ENCODE peak calls at places on chromosomes 1 and 21, in ten cellular contexts. U is Peyer's patch, Z is lower leg skin, B is heart left ventricle, J is uterus, S is H54, N is breast epithelium, V is GM12892, K is A549, W is transverse colon. Q is an unnamed sample.

GRCh38 chr21:38048241-38048640 is 132.0 kb upstream of the KCNJ6 start:
- DNase-seq in N (no peak), K (no peak), V (no peak), S (no peak), J (no peak), B (no peak), Z (no peak), U (no peak), W (no peak), Q (no peak)

GRCh38 chr1:57131701-57132394 is 166.0 kb upstream of the C8B start:
- DNase-seq in N (no peak), K (no peak), V (no peak), W (no peak), U (no peak), Z (no peak), B (no peak), J (no peak), S (no peak), Q (no peak)

GRCh38 chr1:207711285-207711684 is 40.6 kb upstream of the CD46 start:
- DNase-seq in V (no peak), S (no peak), K (peak), B (no peak), J (no peak), Z (no peak), U (no peak), N (no peak), W (no peak), Q (no peak)

GRCh38 chr1:3149277-3149676 is 80.3 kb downstream of the PRDM16 start:
- DNase-seq in Z (no peak), U (no peak), S (no peak), K (no peak), N (no peak), B (no peak), J (no peak), V (no peak), W (no peak), Q (no peak)

GRCh38 chr1:151156515-151156819 is at the start of gene TNFAIP8L2:
- DNase-seq in J (no peak), W (peak), K (no peak), U (peak), Z (no peak), S (no peak), N (no peak), B (peak), V (no peak), Q (no peak)

GRCh38 chr1:119893238-119893791 is 3.0 kb downstream of the ADAM30 start:
- DNase-seq in K (no peak), S (no peak), U (no peak), B (no peak), J (no peak), Z (no peak), V (no peak), W (no peak), N (no peak), Q (no peak)

GRCh38 chr1:59530119-59530518 is 233.2 kb downstream of the FGGY start:
- DNase-seq in J (no peak), S (no peak), N (no peak), K (no peak), W (no peak), U (no peak), B (no peak), Z (no peak), V (no peak), Q (no peak)

GRCh38 chr1:938711-939504 is 15.2 kb downstream of the SAMD11 start:
- DNase-seq in W (no peak), S (no peak), J (no peak), N (no peak), B (no peak), K (peak), V (no peak), U (no peak), Z (no peak), Q (no peak)

GRCh38 chr1:147912553-147912952 is 10.0 kb downstream of the GJA8 start:
- DNase-seq in U (no peak), J (no peak), N (no peak), W (no peak), K (no peak), Z (no peak), V (no peak), B (no peak), S (no peak), Q (no peak)

GRCh38 chr1:231931846-231932454 is 305.4 kb downstream of the DISC1 start:
- DNase-seq in N (no peak), W (no peak), B (no peak), J (no peak), V (no peak), K (peak), Z (no peak), S (no peak), U (no peak), Q (no peak)

GRCh38 chr1:181482521-181483083 is 715 bp upstream of the CACNA1E start:
- DNase-seq in J (no peak), U (peak), K (peak), Z (no peak), W (peak), B (peak), V (peak), N (no peak), S (no peak), Q (peak)

GRCh38 chr1:226588484-226588883 is 39.9 kb downstream of the STUM start:
- DNase-seq in J (no peak), V (no peak), K (no peak), U (no peak), Z (no peak), W (no peak), N (no peak), S (no peak), B (no peak), Q (no peak)

GRCh38 chr21:31255846-31256395 is 88.1 kb downstream of the TIAM1 start:
- DNase-seq in J (no peak), K (no peak), V (no peak), U (no peak), B (no peak), N (no peak), W (no peak), Z (no peak), S (no peak), Q (no peak)

GRCh38 chr1:7345516-7345915 is 425.6 kb upstream of the VAMP3 start:
- DNase-seq in N (no peak), Z (no peak), S (no peak), K (no peak), J (no peak), U (no peak), V (no peak), B (no peak), W (no peak), Q (no peak)

GRCh38 chr1:239854956-239855355 is 236.7 kb upstream of the FMN2 start:
- DNase-seq in U (no peak), J (no peak), K (no peak), V (no peak), Z (no peak), S (no peak), N (no peak), B (no peak), W (no peak), Q (no peak)

GRCh38 chr1:172206256-172206655 is 214.2 kb upstream of the C1orf105 start:
- DNase-seq in W (no peak), K (no peak), N (no peak), Z (no peak), B (no peak), U (no peak), V (no peak), S (no peak), J (no peak), Q (no peak)

GRCh38 chr1:43431676-43432075 is 22.1 kb downstream of the HYI start:
- DNase-seq in K (no peak), N (peak), W (no peak), V (no peak), J (no peak), S (no peak), U (no peak), Z (peak), B (no peak), Q (no peak)

GRCh38 chr1:210244746-210245367 is 12.3 kb downstream of the SERTAD4 start:
- DNase-seq in J (no peak), N (no peak), V (no peak), Z (no peak), U (no peak), B (no peak), S (no peak), K (no peak), W (no peak), Q (no peak)

GRCh38 chr21:33799378-33800090 is 116.1 kb downstream of the ATP5PO start:
- DNase-seq in N (no peak), U (no peak), J (no peak), B (no peak), V (no peak), Z (no peak), S (no peak), W (no peak), K (peak), Q (no peak)
- TF ChIP-seq POLR2A in N (no peak), U (no peak), J (no peak), B (no peak), V (no peak), Z (no peak), S (no peak), W (no peak), K (no peak), Q (no peak)

DNA sequence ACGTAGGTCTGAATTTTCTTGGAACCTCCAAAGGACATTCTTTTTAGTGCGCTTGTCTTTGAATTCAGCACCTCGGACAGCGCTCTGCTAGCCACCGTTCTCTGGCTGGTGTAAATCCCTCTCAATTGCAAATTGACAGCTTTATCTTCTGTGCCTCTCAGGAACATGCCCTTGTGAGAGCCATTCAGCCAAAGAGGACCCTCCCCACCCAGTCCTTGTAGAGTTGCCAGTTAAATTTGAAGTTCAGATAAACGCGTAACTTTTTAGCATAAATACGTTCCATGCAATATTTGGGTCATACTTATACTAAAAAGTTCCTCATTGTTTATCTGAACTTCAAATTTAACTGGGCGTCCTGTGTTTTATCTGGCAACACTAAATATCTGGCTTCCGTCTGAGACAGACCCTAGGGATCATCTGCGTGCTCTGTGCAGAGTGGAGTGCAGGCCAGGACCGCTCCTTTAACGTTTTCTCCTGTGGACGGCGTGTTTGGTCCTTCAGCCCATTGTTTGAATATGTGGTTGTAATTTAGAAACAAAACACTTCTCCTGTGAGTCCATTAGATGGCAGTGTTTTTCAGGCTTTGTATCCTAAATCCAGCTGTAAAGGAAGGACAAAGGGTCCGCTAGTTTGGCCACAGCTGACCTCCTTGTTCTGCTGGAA is 7.0 kb downstream of the KCNAB2 start:
- DNase-seq in N (peak), Z (no peak), S (peak), U (no peak), V (no peak), K (peak), J (peak), W (peak), B (peak), Q (peak)
- TF ChIP-seq POLR2A in N (no peak), Z (no peak), S (no peak), U (no peak), V (no peak), K (no peak), J (no peak), W (no peak), B (no peak), Q (no peak)

GRCh38 chr1:78143152-78143551 is 97.4 kb downstream of the GIPC2 start:
- DNase-seq in J (no peak), V (no peak), B (no peak), Z (no peak), U (no peak), W (no peak), K (no peak), S (no peak), N (no peak), Q (no peak)
- TF ChIP-seq POLR2A in J (no peak), V (no peak), B (no peak), Z (no peak), U (no peak), W (no peak), K (no peak), S (no peak), N (no peak), Q (no peak)

DNA sequence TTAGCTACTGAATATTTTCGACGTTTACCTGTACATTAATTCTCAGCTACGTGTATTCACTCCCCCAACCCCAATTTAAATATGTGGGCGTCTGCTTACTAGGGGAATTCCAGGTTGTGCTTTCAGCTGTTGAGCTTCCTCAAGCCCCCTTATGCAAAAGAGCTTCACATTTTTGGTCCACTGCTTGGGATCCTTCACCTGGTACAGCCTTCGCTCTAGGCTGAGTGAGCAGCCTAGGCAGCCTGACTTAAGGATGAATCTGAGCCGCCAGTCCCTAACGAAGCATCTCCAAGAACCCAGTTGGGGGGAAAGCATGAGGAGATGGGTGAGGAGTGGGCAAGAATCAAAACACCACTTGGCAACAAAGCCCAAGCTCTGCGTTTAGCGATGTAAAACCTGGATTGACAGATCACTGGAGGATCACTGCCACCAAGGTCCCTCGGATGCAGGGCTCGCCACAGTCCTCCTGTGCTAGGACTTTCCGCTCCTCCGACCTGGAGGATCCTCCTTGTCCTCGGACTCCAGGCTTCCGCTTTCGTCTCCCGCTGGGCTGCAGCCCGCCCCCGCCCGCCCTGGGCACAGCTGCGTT is 637 bp downstream of the BCL10 start:
- DNase-seq in W (peak), N (no peak), Z (no peak), B (no peak), K (no peak), S (no peak), V (no peak), U (no peak), J (no peak), Q (no peak)
- TF ChIP-seq POLR2A in W (no peak), N (no peak), Z (no peak), B (no peak), K (no peak), S (no peak), V (no peak), U (no peak), J (no peak), Q (no peak)

GRCh38 chr1:111756124-111756513 is 418 bp downstream of the DDX20 start:
- DNase-seq in V (no peak), Z (no peak), S (no peak), U (no peak), W (no peak), K (no peak), J (no peak), N (no peak), B (no peak), Q (no peak)

GRCh38 chr1:111752186-111752585 is 3.5 kb upstream of the DDX20 start:
- DNase-seq in N (no peak), Z (no peak), J (no peak), K (no peak), V (no peak), S (no peak), B (no peak), U (no peak), W (no peak), Q (no peak)

GRCh38 chr1:111754964-111755320 is 759 bp upstream of the DDX20 start:
- DNase-seq in Z (no peak), W (peak), N (no peak), V (no peak), U (peak), S (peak), K (peak), J (peak), B (peak), Q (peak)

GRCh38 chr1:111758373-111758772 is 2.7 kb downstream of the DDX20 start:
- DNase-seq in W (no peak), S (no peak), N (no peak), B (no peak), U (no peak), K (peak), V (no peak), J (no peak), Z (no peak), Q (no peak)

DNA sequence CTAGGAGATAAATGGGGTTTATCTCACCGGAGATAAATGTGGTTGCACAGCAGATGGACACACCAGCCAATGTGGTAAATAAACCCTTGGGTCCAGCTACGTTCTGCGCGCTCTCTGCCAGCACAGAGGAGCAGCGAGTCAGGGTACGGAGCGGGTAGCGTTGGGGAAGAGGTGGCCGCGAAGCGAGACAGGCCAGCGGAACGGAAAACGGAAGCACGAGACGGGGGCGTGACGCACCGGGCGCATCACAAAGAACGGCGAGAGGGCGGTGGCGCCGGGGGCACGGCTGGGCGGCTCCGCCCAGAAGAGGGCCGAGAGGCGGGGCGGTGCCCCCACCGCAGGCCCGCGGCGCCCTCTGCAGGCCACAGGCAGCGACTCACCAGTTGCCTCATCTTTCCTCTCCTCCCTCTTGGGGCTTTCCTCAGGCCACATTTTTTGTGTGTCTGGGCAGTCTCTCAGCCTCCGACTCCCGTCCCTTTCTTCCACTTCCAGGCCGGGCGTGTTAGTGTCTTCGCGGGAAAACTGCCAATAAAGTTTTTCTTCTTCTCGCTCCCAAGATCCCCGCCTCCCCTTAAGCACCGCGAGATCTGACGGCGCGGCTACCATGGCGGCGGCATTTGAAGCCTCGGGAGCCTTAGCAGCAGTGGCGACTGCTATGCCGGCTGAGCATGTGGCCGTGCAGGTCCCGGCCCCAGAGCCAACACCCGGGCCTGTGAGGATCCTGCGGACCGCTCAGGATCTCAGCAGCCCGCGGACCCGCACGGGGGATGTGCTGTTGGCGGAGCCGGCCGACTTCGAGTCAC is at the start of gene DDX20:
- DNase-seq in B (peak), S (peak), K (peak), J (peak), N (peak), V (peak), Z (peak), U (peak), W (peak), Q (peak)
- TF ChIP-seq POLR2A in B (no peak), S (peak), K (peak), J (peak), N (no peak), V (peak), Z (no peak), U (peak), W (peak), Q (peak)

Q was measured in thyroid gland.